ENCODE peak calls at places on chromosome 4, in six cellular contexts. W, T, R, S, U and H are unnamed samples.

GRCh38 chr4:48275247-48275646 is 5.6 kb upstream of the TEC start:
- DNase-seq in W (peak), T (no peak), R (no peak), S (no peak), U (no peak), H (peak)

GRCh38 chr4:100789991-100790390 is 272.2 kb upstream of the EMCN start:
- DNase-seq in W (no peak), T (no peak), R (no peak), S (no peak), U (no peak), H (no peak)

GRCh38 chr4:162497564-162498167 is 333.9 kb upstream of the FSTL5 start:
- DNase-seq in W (peak), T (no peak), R (no peak), S (no peak), U (no peak), H (peak)

GRCh38 chr4:145044341-145044740 is 53.7 kb downstream of the ANAPC10 start:
- DNase-seq in W (no peak), T (no peak), R (no peak), S (no peak), U (no peak), H (no peak)

GRCh38 chr4:7351014-7351413 is 83.7 kb downstream of the PSAPL1 start:
- DNase-seq in W (no peak), T (no peak), R (no peak), S (no peak), U (no peak), H (no peak)

GRCh38 chr4:184262901-184263300 is 45.2 kb upstream of the ENPP6 start:
- DNase-seq in W (peak), T (no peak), R (no peak), S (no peak), U (no peak), H (no peak)

GRCh38 chr4:103786014-103786413 is 66.2 kb upstream of the TACR3 start:
- DNase-seq in W (peak), T (no peak), R (no peak), S (no peak), U (no peak), H (peak)

GRCh38 chr4:8188743-8189550 is 10.1 kb upstream of the SH3TC1 start:
- DNase-seq in W (no peak), T (no peak), R (no peak), S (peak), U (peak), H (no peak)

GRCh38 chr4:2301806-2302205 is 39.9 kb upstream of the MXD4 start:
- DNase-seq in W (no peak), T (no peak), R (no peak), S (no peak), U (no peak), H (no peak)

GRCh38 chr4:32831104-32831503 is 2110.9 kb downstream of the PCDH7 start:
- DNase-seq in W (no peak), T (no peak), R (no peak), S (no peak), U (no peak), H (no peak)

GRCh38 chr4:173362666-173363065 is 8.1 kb upstream of the SAP30 start:
- DNase-seq in W (no peak), T (no peak), R (no peak), S (no peak), U (peak), H (no peak)

GRCh38 chr4:56739104-56739777 is 58.1 kb upstream of the HOPX start:
- DNase-seq in W (no peak), T (no peak), R (no peak), S (no peak), U (no peak), H (no peak)

GRCh38 chr4:181896609-181897008 is 346.6 kb upstream of the TENM3 start:
- DNase-seq in W (no peak), T (no peak), R (no peak), S (no peak), U (no peak), H (no peak)

GRCh38 chr4:65880594-65880993 is 210.3 kb upstream of the EPHA5 start:
- DNase-seq in W (no peak), T (no peak), R (no peak), S (no peak), U (no peak), H (no peak)
- TF ChIP-seq CTCF in W (no peak), T (no peak), R (no peak), S (no peak), U (no peak), H (no peak)

DNA sequence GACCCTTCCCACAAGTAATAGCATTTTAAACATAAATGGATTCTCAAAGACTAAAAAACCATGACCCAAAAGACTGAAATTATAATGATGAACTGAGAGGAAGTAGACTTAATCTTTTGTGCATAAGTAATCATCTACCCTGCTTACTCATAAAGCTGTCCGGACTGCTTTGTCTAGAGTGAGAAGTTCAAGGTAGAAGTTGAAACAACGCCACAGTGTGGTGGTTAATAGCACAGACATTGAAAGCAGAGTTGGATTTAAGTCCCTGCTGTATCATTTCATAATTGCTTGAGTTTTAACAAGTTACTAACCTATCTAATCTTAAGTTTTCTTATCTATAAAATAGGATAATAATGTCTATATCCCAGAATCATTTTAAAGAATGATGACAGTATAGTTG is 346.5 kb downstream of the CENPC start:
- DNase-seq in W (peak), T (no peak), R (no peak), S (no peak), U (no peak), H (peak)
- TF ChIP-seq CTCF in W (peak), T (no peak), R (no peak), S (peak), U (no peak), H (no peak)

GRCh38 chr4:70902577-70903281 is 560 bp downstream of the MOB1B start:
- DNase-seq in W (no peak), T (no peak), R (no peak), S (no peak), U (no peak), H (no peak)

GRCh38 chr4:70901607-70901983 is 574 bp upstream of the MOB1B start:
- DNase-seq in W (peak), T (no peak), R (no peak), S (no peak), U (no peak), H (no peak)

GRCh38 chr4:70903282-70903603 is 1.1 kb downstream of the MOB1B start:
- DNase-seq in W (peak), T (no peak), R (no peak), S (no peak), U (peak), H (peak)

DNA sequence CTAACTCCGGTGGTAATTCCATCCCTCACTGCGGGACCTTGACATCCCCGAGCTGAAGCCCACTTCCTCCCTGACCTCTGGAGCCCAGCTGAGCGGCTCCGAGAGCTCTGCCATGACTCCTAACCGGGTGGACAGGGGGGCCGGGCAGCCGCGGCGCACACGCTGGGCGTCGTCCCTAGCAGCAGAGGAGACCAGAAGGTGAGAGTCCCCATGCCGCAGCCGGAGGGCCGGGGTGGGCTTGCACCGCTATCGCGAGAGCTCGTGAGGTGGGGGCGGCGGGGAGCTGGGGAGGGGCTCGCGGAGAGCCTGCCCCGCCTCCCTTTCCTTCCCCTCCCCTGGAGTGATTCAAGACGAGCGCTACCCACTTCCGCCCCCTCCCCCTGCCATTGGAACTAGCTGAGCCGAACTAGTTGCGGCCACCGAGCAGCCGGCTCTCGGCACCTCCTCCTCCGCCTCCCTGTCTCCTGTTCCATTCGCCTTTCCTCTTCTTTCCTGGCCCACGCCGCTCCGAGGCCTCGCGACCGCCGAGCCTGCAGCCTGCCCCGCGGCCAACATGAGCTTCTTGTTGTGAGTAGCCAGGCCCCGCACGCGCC is at the start of gene MOB1B:
- DNase-seq in W (peak), T (peak), R (peak), S (peak), U (peak), H (peak)
- TF ChIP-seq CTCF in W (peak), T (no peak), R (no peak), S (peak), U (no peak), H (no peak)

GRCh38 chr4:71526626-71527406 is 188.0 kb downstream of the SLC4A4 start:
- DNase-seq in W (peak), T (no peak), R (no peak), S (no peak), U (no peak), H (no peak)
- TF ChIP-seq CTCF in W (peak), T (no peak), R (no peak), S (no peak), U (no peak), H (no peak)